ENCODE peak calls at places on chromosomes 5 and 9, in ten cellular contexts. B is fibroblast of lung, P is uterus, N is ovary, C is hepatocyte, G is astrocyte, R is brain microvascular endothelial cell, I is colonic mucosa, F is stomach, D is osteoblast. J is an unnamed sample.

GRCh38 chr5:36300927-36301540 is 668 bp downstream of the RANBP3L start:
- DNase-seq in C (peak; percentile 18), F (peak; percentile 38), P (no peak), B (peak; percentile 41), N (no peak), D (no peak), I (no peak), G (peak; percentile 17), R (no peak), J (no peak)

GRCh38 chr5:32057157-32058096 is 116.7 kb downstream of the GOLPH3 start:
- DNase-seq in I (no peak), N (no peak), B (no peak), F (no peak), G (no peak), D (no peak), C (no peak), R (no peak), P (no peak), J (no peak)

GRCh38 chr9:77981332-77981731 is 50.3 kb downstream of the GNAQ start:
- DNase-seq in P (no peak), G (peak; percentile 53), B (peak; percentile 65), I (peak; percentile 87), D (no peak), R (peak; percentile 59), C (peak; percentile 49), N (no peak), F (peak; percentile 63), J (peak; percentile 69)

GRCh38 chr5:173878224-173878967 is 9.8 kb upstream of the CPEB4 start:
- DNase-seq in D (no peak), N (peak; percentile 83), B (no peak), I (no peak), P (peak; percentile 54), C (no peak), G (no peak), F (peak; percentile 82), R (no peak), J (no peak)

GRCh38 chr5:179870403-179870903 is 11.8 kb upstream of the MRNIP start:
- DNase-seq in I (no peak), F (peak; percentile 62), G (no peak), C (peak; percentile 65), D (peak; percentile 86), P (peak; percentile 70), B (peak; percentile 11), N (peak; percentile 73), R (peak; percentile 11), J (no peak)

GRCh38 chr5:90528704-90529233 is 615 bp downstream of the LYSMD3 start:
- DNase-seq in G (peak; percentile 25), B (peak; percentile 27), D (no peak), P (peak; percentile 15), N (no peak), R (no peak), C (peak; percentile 23), I (peak; percentile 27), F (no peak), J (no peak)

GRCh38 chr5:126998201-126998631 is 32.1 kb downstream of the MARCHF3 start:
- DNase-seq in F (no peak), R (no peak), C (no peak), D (no peak), P (no peak), I (no peak), G (peak; percentile 41), B (peak; percentile 57), N (no peak), J (no peak)

GRCh38 chr5:111384220-111384619 is 128.1 kb downstream of the STARD4 start:
- DNase-seq in B (peak; percentile 24), I (no peak), C (no peak), P (no peak), G (no peak), F (no peak), R (peak; percentile 3), N (no peak), D (no peak), J (no peak)

DNA sequence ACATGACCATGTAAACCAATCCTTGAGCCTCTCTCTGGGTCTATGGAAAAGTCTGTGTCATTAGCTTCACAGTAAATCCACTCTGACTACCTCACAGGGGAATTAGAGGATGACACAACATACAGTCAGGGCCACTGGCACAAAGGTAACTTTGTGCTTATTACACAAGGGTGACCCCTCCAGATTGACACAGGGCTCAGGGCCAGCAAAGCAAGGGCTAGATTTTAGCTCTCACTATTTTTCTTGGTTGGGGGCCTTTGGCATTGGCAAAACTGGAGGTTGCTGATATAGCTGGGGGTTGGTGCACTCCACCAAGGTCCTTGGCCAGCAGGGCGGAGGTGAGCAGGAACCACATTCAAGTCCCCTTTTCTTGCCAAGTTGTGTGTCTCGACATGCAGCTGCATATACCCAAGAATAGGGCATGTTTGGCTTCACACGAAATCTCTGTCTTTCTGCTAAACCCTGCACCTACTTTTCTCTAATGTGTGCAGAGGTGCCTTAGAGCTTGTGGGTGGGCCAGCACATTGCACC is 15.2 kb upstream of the OSMR start:
- DNase-seq in F (no peak), R (no peak), P (no peak), C (no peak), G (no peak), D (no peak), I (no peak), N (no peak), B (peak; percentile 51), J (peak; percentile 72)
- H3K27ac ChIP-seq in F (no peak overlapping the region), R (no peak overlapping the region), P (no peak overlapping the region), C (no peak overlapping the region), G (no peak overlapping the region), D (no peak overlapping the region), I (no peak overlapping the region), N (no peak overlapping the region), B (no peak overlapping the region), J (peak overlapping the region; percentile 89)

GRCh38 chr5:77012601-77013000 is 17.6 kb upstream of the AGGF1 start:
- DNase-seq in B (peak; percentile 8), P (no peak), G (no peak), D (no peak), N (no peak), C (peak; percentile 9), I (no peak), R (no peak), F (no peak), J (peak; percentile 26)

GRCh38 chr5:77017668-77018067 is 12.5 kb upstream of the AGGF1 start:
- DNase-seq in I (no peak), G (no peak), R (no peak), B (no peak), N (no peak), D (no peak), C (no peak), P (no peak), F (no peak), J (no peak)

GRCh38 chr5:77011498-77011897 is 18.7 kb upstream of the AGGF1 start:
- DNase-seq in R (no peak), P (no peak), B (no peak), N (no peak), C (no peak), G (no peak), F (no peak), I (no peak), D (no peak), J (no peak)

GRCh38 chr5:77016962-77017361 is 13.2 kb upstream of the AGGF1 start:
- DNase-seq in D (no peak), R (no peak), C (no peak), I (no peak), N (no peak), G (no peak), P (no peak), F (no peak), B (no peak), J (no peak)

DNA sequence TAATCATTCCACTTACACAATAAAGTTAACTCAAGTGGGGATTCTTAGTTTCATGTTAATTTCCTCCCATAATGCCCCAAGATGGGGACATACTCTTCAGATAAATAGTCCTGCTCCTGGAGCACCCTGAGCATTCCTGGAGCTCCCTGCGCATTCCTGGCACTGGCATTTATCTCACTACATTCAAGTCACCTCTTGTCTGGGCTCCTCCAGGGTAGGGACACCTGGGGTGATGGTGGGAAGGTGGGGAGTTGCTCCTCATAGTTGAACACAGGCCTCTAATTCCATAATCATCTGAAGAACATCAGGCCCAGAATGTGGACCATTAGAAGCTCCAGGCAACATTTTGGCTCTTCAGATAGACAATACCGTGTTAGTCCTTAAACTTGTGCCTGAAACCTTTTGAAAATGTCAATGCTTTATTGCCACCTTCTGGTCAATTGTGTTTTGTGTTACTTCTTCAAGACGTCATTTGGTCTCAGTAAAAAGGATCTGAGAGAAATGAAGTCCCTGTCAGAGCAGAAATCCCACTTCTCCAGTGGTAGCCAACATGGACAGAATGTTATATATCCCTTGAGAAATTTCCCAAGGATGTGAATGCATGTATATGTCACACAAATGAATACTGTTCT is 14.2 kb upstream of the AGGF1 start:
- DNase-seq in B (peak; percentile 63), N (no peak), F (no peak), P (no peak), G (peak; percentile 54), I (no peak), D (no peak), C (peak; percentile 54), R (peak; percentile 56), J (peak; percentile 26)
- TF ChIP-seq CTCF in B (peak; percentile 21), N (no peak), F (no peak), P (no peak), G (peak; percentile 43), I (no peak), D (peak; percentile 47), C (peak; percentile 55), R (peak; percentile 42), J (peak; percentile 12)

GRCh38 chr5:135182675-135183074 is 148.6 kb upstream of the PITX1 start:
- DNase-seq in I (no peak), C (no peak), F (no peak), R (no peak), N (no peak), D (no peak), G (no peak), B (no peak), P (no peak), J (no peak)

GRCh38 chr5:135183464-135183863 is 149.4 kb upstream of the PITX1 start:
- DNase-seq in C (no peak), N (no peak), P (no peak), B (no peak), G (no peak), D (no peak), F (no peak), I (no peak), R (no peak), J (no peak)

GRCh38 chr5:135185461-135186075 is 151.5 kb upstream of the PITX1 start:
- DNase-seq in D (peak; percentile 84), R (no peak), C (peak; percentile 29), I (peak; percentile 48), P (no peak), G (peak; percentile 75), B (peak; percentile 82), N (no peak), F (no peak), J (no peak)

GRCh38 chr5:135186662-135187522 is 152.9 kb upstream of the PITX1 start:
- DNase-seq in R (no peak), N (no peak), P (no peak), B (no peak), D (no peak), G (no peak), C (peak; percentile 57), F (no peak), I (no peak), J (peak; percentile 66)

DNA sequence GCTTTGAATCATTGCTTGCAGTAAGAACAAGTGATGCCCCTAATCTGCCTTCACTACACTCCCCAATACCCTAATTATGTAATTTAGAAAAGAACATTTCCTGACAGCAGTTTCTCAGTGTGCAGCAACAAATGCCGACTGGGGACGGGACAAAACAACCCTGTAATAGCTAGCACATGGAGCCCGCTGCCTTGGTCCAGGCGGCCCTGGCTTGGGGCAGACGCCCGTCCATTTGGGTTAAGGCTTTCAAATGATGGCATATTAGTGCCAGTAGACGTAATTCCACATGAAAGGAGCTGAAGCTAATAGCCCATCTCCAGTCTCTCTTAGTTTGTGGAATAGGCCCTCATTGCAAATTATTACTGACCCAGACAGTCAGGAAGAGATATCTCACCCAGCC is 150.6 kb upstream of the PITX1 start:
- DNase-seq in C (no peak), P (no peak), N (no peak), B (no peak), F (no peak), R (no peak), G (no peak), I (no peak), D (no peak), J (no peak)
- H3K27ac ChIP-seq in C (no peak overlapping the region), P (no peak overlapping the region), N (no peak overlapping the region), B (no peak overlapping the region), F (peak overlapping the region; percentile 87), R (no peak overlapping the region), G (no peak overlapping the region), I (no peak overlapping the region), D (no peak overlapping the region), J (no peak overlapping the region)

GRCh38 chr5:1012900-1013237 is 4.3 kb downstream of the NKD2 start:
- DNase-seq in I (no peak), P (no peak), R (no peak), B (no peak), C (no peak), D (peak; percentile 88), F (no peak), N (no peak), G (no peak), J (no peak)
- TF ChIP-seq CTCF in I (no peak), P (no peak), R (no peak), B (no peak), C (no peak), D (no peak), F (no peak), N (no peak), G (no peak), J (no peak)

J was measured in RWPE1.